ENCODE peak calls at places on chromosomes 1 and 21, in eight cellular contexts. C is transverse colon, D is H1, M is A549, H is tibial nerve, E is GM12878, Z is sigmoid colon, G is suprapubic skin. L is an unnamed sample.

GRCh38 chr1:204859885-204860284 is 10.8 kb upstream of the NFASC start:
- DNase-seq in C (no peak), D (no peak), M (no peak), H (no peak), E (no peak), Z (peak), G (no peak), L (no peak)

GRCh38 chr1:210280221-210280620 is 47.6 kb downstream of the SERTAD4 start:
- DNase-seq in C (no peak), D (no peak), M (no peak), H (no peak), E (no peak), Z (no peak), G (no peak), L (no peak)

GRCh38 chr1:229664133-229664689 is 38.2 kb downstream of the URB2 start:
- DNase-seq in C (peak), D (no peak), M (no peak), H (no peak), E (peak), Z (no peak), G (no peak), L (no peak)

GRCh38 chr21:28257276-28257675 is 735.4 kb downstream of the LTN1 start:
- DNase-seq in C (no peak), D (no peak), M (no peak), H (no peak), E (no peak), Z (no peak), G (no peak), L (no peak)

GRCh38 chr1:40708750-40709099 is 17.2 kb downstream of the NFYC start:
- DNase-seq in C (no peak), D (no peak), M (peak), H (no peak), E (no peak), Z (no peak), G (no peak), L (no peak)

GRCh38 chr1:99465176-99465900 is 180.6 kb upstream of the PALMD start:
- DNase-seq in C (no peak), D (no peak), M (no peak), H (no peak), E (no peak), Z (no peak), G (no peak), L (no peak)

GRCh38 chr1:145872421-145872891 is 13.2 kb downstream of the ANKRD35 start:
- DNase-seq in C (peak), D (no peak), M (no peak), H (peak), E (no peak), Z (peak), G (peak), L (no peak)

GRCh38 chr1:228483789-228484188 is 3.4 kb upstream of the RNF187 start:
- DNase-seq in C (no peak), D (no peak), M (no peak), H (no peak), E (no peak), Z (no peak), G (no peak), L (no peak)

GRCh38 chr1:91335607-91336006 is 69.0 kb downstream of the HFM1 start:
- DNase-seq in C (no peak), D (no peak), M (no peak), H (no peak), E (no peak), Z (no peak), G (no peak), L (no peak)

GRCh38 chr1:118960567-118961136 is 27.5 kb downstream of the TBX15 start:
- DNase-seq in C (peak), D (no peak), M (peak), H (peak), E (no peak), Z (no peak), G (peak), L (no peak)

GRCh38 chr1:228238007-228238406 is 30.2 kb downstream of the OBSCN start:
- DNase-seq in C (no peak), D (no peak), M (no peak), H (no peak), E (no peak), Z (no peak), G (no peak), L (no peak)

DNA sequence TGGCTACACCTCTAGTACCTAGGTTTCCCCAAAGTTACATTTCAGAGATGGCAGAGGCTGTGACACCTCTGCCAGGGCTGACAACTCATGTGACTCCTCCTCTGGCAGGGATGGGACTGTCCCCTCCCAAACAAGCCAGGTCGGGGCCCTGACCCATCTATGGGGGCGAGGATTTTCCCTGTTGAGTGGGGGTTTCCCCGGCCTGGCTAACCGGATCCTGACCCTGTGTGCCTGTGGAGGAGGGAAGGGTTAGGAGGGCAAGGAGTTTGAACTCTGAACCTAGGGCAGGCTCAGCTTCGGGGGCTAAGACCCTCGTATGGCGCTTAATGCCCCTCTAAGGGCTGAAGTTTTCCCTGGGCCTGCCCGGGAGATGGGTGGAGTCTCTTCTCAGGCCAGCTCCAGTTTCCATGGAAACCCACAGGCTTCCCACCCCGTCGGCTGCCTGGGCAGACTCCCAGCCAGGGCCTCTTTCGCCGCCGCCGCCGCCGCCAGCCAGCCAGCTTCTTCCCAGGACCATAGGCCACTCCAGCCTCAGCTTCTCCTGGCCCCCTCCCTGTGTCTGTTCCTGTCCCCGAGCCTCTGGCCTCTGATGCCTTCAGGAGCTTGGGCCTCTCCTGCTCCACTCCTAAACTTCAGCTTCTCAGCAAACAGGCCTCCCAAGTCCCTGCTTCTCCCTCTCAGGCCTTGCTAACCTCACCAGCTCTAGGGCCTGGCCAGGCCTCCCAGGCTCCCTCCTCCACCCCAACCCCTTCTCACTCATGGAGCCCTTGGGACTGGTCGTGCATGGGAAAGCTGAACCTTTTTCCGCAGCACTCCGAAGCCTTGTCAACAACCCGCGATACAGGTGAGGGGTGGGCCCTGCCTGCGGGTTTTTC is at the start of gene BTBD19:
- DNase-seq in C (peak), D (no peak), M (peak), H (peak), E (no peak), Z (peak), G (peak), L (peak)
- TF ChIP-seq EP300 in C (no peak), D (no peak), M (no peak), H (peak), E (no peak), Z (no peak), G (no peak), L (no peak)

GRCh38 chr1:223714849-223715709 is 2.7 kb downstream of the CAPN2 start:
- DNase-seq in C (peak), D (no peak), M (peak), H (no peak), E (no peak), Z (no peak), G (no peak), L (peak)
- H3K27ac ChIP-seq in C (peak), D (no peak), M (peak), H (peak), E (peak), Z (peak), G (no peak), L (no peak)

GRCh38 chr1:27393641-27394281 is 1.3 kb downstream of the GPR3 start:
- DNase-seq in C (no peak), D (no peak), M (no peak), H (no peak), E (no peak), Z (no peak), G (no peak), L (no peak)

GRCh38 chr1:27392778-27393635 is 585 bp downstream of the GPR3 start:
- DNase-seq in C (no peak), D (no peak), M (peak), H (no peak), E (no peak), Z (no peak), G (no peak), L (no peak)

GRCh38 chr1:27392096-27392777 is at the start of gene GPR3:
- DNase-seq in C (peak), D (peak), M (peak), H (peak), E (no peak), Z (peak), G (peak), L (peak)

GRCh38 chr1:27394282-27394658 is 1.8 kb downstream of the GPR3 start:
- DNase-seq in C (no peak), D (no peak), M (no peak), H (no peak), E (no peak), Z (no peak), G (no peak), L (no peak)

DNA sequence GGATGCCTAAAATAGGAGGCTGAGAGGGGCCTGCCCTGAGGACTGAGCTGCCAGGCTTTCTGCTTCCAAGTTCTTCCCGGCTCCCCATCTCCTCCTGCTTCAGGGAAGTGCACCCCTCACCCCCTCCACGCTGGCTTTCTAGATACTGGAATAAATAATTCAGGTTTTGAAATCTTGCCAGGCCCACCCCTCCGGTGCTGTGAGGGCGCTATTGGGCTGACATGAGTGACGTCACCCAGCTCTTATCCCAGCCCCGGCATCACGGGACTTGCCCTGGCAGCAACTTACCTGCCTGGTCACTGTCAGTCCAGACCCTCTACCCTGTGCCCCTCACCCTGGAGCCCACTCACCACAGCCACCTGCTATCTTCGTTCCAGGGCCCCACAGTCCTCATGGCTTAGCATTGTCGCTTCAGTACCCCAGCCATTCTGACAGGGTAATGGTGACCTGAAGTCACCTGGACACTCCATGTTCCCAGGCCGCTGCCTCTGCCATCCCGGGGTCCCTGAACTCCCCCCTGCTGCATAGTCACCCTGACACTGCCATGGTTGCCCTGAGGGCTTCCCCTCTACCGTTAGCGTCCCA is 819 bp upstream of the GPR3 start:
- DNase-seq in C (peak), D (no peak), M (peak), H (no peak), E (no peak), Z (peak), G (no peak), L (peak)
- H3K4me3 ChIP-seq in C (peak), D (peak), M (no peak), H (peak), E (peak), Z (peak), G (peak), L (no peak)

GRCh38 chr21:37878946-37879660 is 37.2 kb downstream of the KCNJ6 start:
- DNase-seq in C (no peak), D (no peak), M (peak), H (no peak), E (no peak), Z (no peak), G (no peak), L (no peak)
- TF ChIP-seq EP300 in C (no peak), D (no peak), M (no peak), H (no peak), E (no peak), Z (no peak), G (no peak), L (no peak)

L was measured in ovary.